ENCODE peak calls at places on chromosomes 7 and 10, in six cellular contexts. C, D, U, A, J and B are unnamed samples.

GRCh38 chr10:8462565-8462964 is 408.1 kb downstream of the GATA3 start:
- DNase-seq in C (no peak), U (no peak), D (no peak), A (no peak), J (no peak), B (no peak)

GRCh38 chr7:124399941-124400340 is 365.7 kb downstream of the GPR37 start:
- DNase-seq in U (no peak), A (no peak), C (no peak), D (no peak), J (no peak), B (no peak)

GRCh38 chr7:80428161-80429054 is 83.5 kb downstream of the GNAT3 start:
- DNase-seq in U (peak), C (peak), J (no peak), A (no peak), D (no peak), B (no peak)

GRCh38 chr10:48697821-48698764 is 13.4 kb downstream of the WDFY4 start:
- DNase-seq in A (no peak), D (no peak), U (no peak), J (no peak), C (no peak), B (no peak)

GRCh38 chr7:14938181-14938580 is 35.6 kb upstream of the DGKB start:
- DNase-seq in J (no peak), A (no peak), D (no peak), U (no peak), C (no peak), B (no peak)

GRCh38 chr10:34314457-34314856 is 500.6 kb downstream of the PARD3 start:
- DNase-seq in C (no peak), J (no peak), A (no peak), D (no peak), U (no peak), B (no peak)

GRCh38 chr7:31263363-31263762 is 77.2 kb downstream of the NEUROD6 start:
- DNase-seq in U (no peak), D (no peak), A (no peak), J (no peak), C (no peak), B (no peak)

GRCh38 chr7:158782638-158783490 is 46.4 kb downstream of the ESYT2 start:
- DNase-seq in U (no peak), A (peak), D (no peak), C (peak), J (no peak), B (no peak)

GRCh38 chr7:42283553-42283952 is 46.5 kb upstream of the GLI3 start:
- DNase-seq in U (no peak), D (no peak), A (no peak), C (no peak), J (no peak), B (no peak)

GRCh38 chr10:117661316-117661715 is 118.8 kb downstream of the EMX2 start:
- DNase-seq in D (no peak), J (no peak), A (no peak), U (no peak), C (no peak), B (no peak)

GRCh38 chr10:52056296-52056695 is 257.8 kb upstream of the DKK1 start:
- DNase-seq in J (no peak), C (no peak), U (no peak), A (no peak), D (no peak), B (no peak)

GRCh38 chr7:88230646-88231045 is 10.8 kb upstream of the SRI start:
- DNase-seq in J (no peak), U (no peak), D (no peak), A (no peak), C (no peak), B (no peak)

GRCh38 chr10:76432274-76433012 is 1001.0 kb downstream of the LRMDA start:
- DNase-seq in D (no peak), C (no peak), U (no peak), A (no peak), J (no peak), B (no peak)

GRCh38 chr7:2853147-2853546 is 9.0 kb upstream of the GNA12 start:
- DNase-seq in D (no peak), J (no peak), C (no peak), A (no peak), U (no peak), B (no peak)

GRCh38 chr7:54837761-54838539 is 78.9 kb upstream of the SEC61G start:
- DNase-seq in J (no peak), A (no peak), U (no peak), C (no peak), D (no peak), B (no peak)

GRCh38 chr7:121084748-121085336 is 96.3 kb downstream of the CPED1 start:
- DNase-seq in D (no peak), J (no peak), C (peak), U (no peak), A (no peak), B (no peak)

GRCh38 chr7:132461043-132461592 is 115.2 kb downstream of the PLXNA4 start:
- DNase-seq in C (no peak), D (no peak), A (no peak), J (no peak), U (no peak), B (no peak)

GRCh38 chr7:151954866-151955820 is 1.1 kb upstream of the GALNTL5 start:
- DNase-seq in J (no peak), U (no peak), A (no peak), C (no peak), D (no peak), B (no peak)

GRCh38 chr10:122392835-122393234 is 18.3 kb downstream of the PLEKHA1 start:
- DNase-seq in D (no peak), A (no peak), C (no peak), U (no peak), J (no peak), B (no peak)

GRCh38 chr10:63027533-63027932 is 105.6 kb upstream of the NRBF2 start:
- DNase-seq in A (no peak), J (no peak), D (no peak), C (no peak), U (no peak), B (no peak)

GRCh38 chr7:40833541-40834234 is 698.9 kb downstream of the SUGCT start:
- DNase-seq in U (no peak), J (no peak), A (no peak), C (no peak), D (no peak), B (no peak)

GRCh38 chr10:10294801-10295515 is 722.7 kb upstream of the CELF2 start:
- DNase-seq in J (no peak), C (no peak), A (no peak), D (no peak), U (no peak), B (no peak)

GRCh38 chr10:123148414-123149161 is 652 bp downstream of the HMX2 start:
- DNase-seq in U (no peak), D (no peak), C (no peak), A (no peak), J (no peak), B (no peak)

GRCh38 chr10:118373786-118374185 is 31.7 kb upstream of the FAM204A start:
- DNase-seq in A (no peak), C (peak), U (no peak), J (no peak), D (no peak), B (no peak)

DNA sequence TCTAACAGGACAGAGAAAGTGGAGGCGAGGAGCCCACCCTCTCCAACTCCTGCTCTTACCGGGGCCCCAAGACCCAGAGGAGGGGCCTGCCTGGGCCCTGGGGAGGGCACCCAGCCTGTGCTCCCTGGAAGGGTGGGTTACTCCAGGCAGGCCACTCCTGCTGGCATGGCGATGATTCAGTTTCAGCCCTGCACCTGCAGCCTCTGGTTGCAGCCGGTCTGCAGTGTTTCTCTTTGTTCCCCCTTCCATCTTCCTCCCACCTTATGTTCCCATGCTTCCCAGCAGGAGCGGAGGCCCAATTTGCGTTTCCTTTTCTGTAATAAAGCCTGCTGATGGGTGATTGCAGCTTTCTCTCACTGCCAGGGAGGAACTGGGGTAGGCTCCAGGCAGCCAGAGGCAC is 53.2 kb upstream of the FAM20C start:
- DNase-seq in D (no peak), J (no peak), U (no peak), A (no peak), C (no peak), B (no peak)
- TF ChIP-seq TAF1 in D (no peak), J (no peak), U (no peak), A (no peak), C (no peak), B (no peak)

GRCh38 chr10:3783721-3784432 is 1.1 kb downstream of the KLF6 start:
- DNase-seq in J (no peak), D (no peak), U (no peak), C (peak), A (peak), B (no peak)
- TF ChIP-seq POLR2A in J (no peak), D (no peak), U (peak), C (no peak), A (no peak), B (no peak)

GRCh38 chr7:99305473-99306260 is 20.0 kb upstream of the ARPC1A start:
- DNase-seq in J (no peak), C (no peak), U (no peak), D (no peak), A (no peak), B (no peak)
- TF ChIP-seq POLR2AphosphoS5 in J (no peak), C (no peak), U (no peak), D (no peak), A (no peak), B (no peak)

GRCh38 chr7:149248777-149249176 is 9.3 kb downstream of the ZNF212 start:
- DNase-seq in A (no peak), U (no peak), C (no peak), D (no peak), J (no peak), B (no peak)

GRCh38 chr7:149245744-149246143 is 6.3 kb downstream of the ZNF212 start:
- DNase-seq in U (no peak), A (no peak), J (no peak), C (no peak), D (no peak), B (no peak)

GRCh38 chr7:149240637-149241036 is 1.2 kb downstream of the ZNF212 start:
- DNase-seq in D (no peak), U (no peak), J (no peak), C (no peak), A (no peak), B (no peak)

GRCh38 chr7:149241695-149242094 is 2.2 kb downstream of the ZNF212 start:
- DNase-seq in J (no peak), U (no peak), C (no peak), A (no peak), D (no peak), B (no peak)

GRCh38 chr7:149245244-149245643 is 5.8 kb downstream of the ZNF212 start:
- DNase-seq in J (no peak), A (no peak), U (no peak), D (no peak), C (no peak), B (no peak)
- TF ChIP-seq TAF1 in J (no peak), A (no peak), U (no peak), D (no peak), C (no peak), B (no peak)

GRCh38 chr10:70404906-70405824 is 1.2 kb downstream of the EIF4EBP2 start:
- DNase-seq in D (no peak), C (peak), U (no peak), J (no peak), A (peak), B (no peak)
- TF ChIP-seq POLR2A in D (no peak), C (peak), U (no peak), J (peak), A (no peak), B (no peak)

GRCh38 chr10:124990671-124991625 is 49.0 kb downstream of the ZRANB1 start:
- DNase-seq in A (no peak), D (no peak), C (no peak), J (no peak), U (no peak), B (no peak)

GRCh38 chr10:124993728-124994451 is 52.0 kb downstream of the ZRANB1 start:
- DNase-seq in A (no peak), D (no peak), C (no peak), U (no peak), J (no peak), B (no peak)

GRCh38 chr10:124993345-124993708 is 51.4 kb downstream of the ZRANB1 start:
- DNase-seq in J (no peak), D (no peak), C (no peak), A (no peak), U (no peak), B (no peak)

GRCh38 chr10:124992462-124993344 is 50.8 kb downstream of the ZRANB1 start:
- DNase-seq in J (no peak), D (no peak), A (no peak), C (peak), U (no peak), B (no peak)

DNA sequence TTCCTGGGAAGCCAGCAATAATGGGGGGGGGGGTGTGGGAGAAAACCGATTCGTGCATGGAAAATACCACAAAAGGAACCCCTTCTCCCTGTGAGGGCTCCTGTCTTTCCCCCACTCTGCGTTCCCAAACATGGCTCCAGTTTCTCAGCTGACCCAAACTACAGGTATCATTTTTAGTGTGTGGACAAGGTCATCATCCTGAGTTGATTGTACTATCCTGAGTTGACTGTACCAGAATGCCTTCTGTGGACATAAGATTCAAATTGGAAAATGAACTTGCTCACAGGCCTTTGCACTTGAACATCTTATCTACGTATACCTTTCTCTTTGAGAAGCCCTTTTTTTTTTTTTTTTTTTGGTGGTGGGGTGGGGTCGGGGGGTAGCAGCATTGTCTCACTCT is 49.9 kb downstream of the ZRANB1 start:
- DNase-seq in C (no peak), U (no peak), D (no peak), A (no peak), J (no peak), B (no peak)
- TF ChIP-seq POLR2AphosphoS5 in C (no peak), U (no peak), D (no peak), A (no peak), J (no peak), B (no peak)

GRCh38 chr10:43385412-43386004 is 14.1 kb downstream of the FXYD4 start:
- DNase-seq in U (no peak), D (no peak), A (no peak), C (no peak), J (no peak), B (no peak)

GRCh38 chr10:43386981-43387677 is 15.7 kb downstream of the FXYD4 start:
- DNase-seq in D (no peak), A (no peak), C (no peak), J (no peak), U (no peak), B (no peak)

GRCh38 chr10:43387678-43388032 is 16.2 kb downstream of the FXYD4 start:
- DNase-seq in D (no peak), A (no peak), U (no peak), C (no peak), J (no peak), B (no peak)

GRCh38 chr10:43384252-43385221 is 13.1 kb downstream of the FXYD4 start:
- DNase-seq in J (no peak), U (no peak), C (no peak), A (no peak), D (no peak), B (no peak)

GRCh38 chr10:43386549-43386948 is 15.1 kb downstream of the FXYD4 start:
- DNase-seq in A (no peak), U (no peak), D (no peak), C (no peak), J (no peak), B (no peak)
- TF ChIP-seq TAF1 in A (no peak), U (no peak), D (no peak), C (no peak), J (no peak), B (no peak)

GRCh38 chr7:105691692-105692564 is 110.6 kb upstream of the EFCAB10 start:
- DNase-seq in A (no peak), C (no peak), D (no peak), U (no peak), J (no peak), B (no peak)
- TF ChIP-seq POLR2A in A (no peak), C (no peak), D (no peak), U (no peak), J (no peak), B (no peak)

GRCh38 chr7:33959676-33960075 is 54.3 kb downstream of the BMPER start:
- DNase-seq in C (no peak), D (no peak), J (no peak), U (no peak), A (no peak), B (no peak)

GRCh38 chr7:33965116-33965827 is 59.9 kb downstream of the BMPER start:
- DNase-seq in C (no peak), J (no peak), U (no peak), D (no peak), A (no peak), B (no peak)

GRCh38 chr7:33961948-33962347 is 56.6 kb downstream of the BMPER start:
- DNase-seq in A (no peak), J (no peak), D (no peak), C (no peak), U (no peak), B (no peak)

GRCh38 chr7:33968591-33968990 is 63.3 kb downstream of the BMPER start:
- DNase-seq in C (no peak), D (no peak), U (no peak), A (no peak), J (no peak), B (no peak)

GRCh38 chr7:33964417-33965115 is 59.2 kb downstream of the BMPER start:
- DNase-seq in C (no peak), J (no peak), A (no peak), U (no peak), D (no peak), B (no peak)
- TF ChIP-seq POLR2AphosphoS5 in C (no peak), J (no peak), A (no peak), U (no peak), D (no peak), B (no peak)

GRCh38 chr7:137935849-137936508 is 65.9 kb downstream of the CREB3L2 start:
- DNase-seq in D (no peak), U (no peak), A (peak), J (peak), C (no peak), B (no peak)

GRCh38 chr7:137932881-137933269 is 69.0 kb downstream of the CREB3L2 start:
- DNase-seq in J (no peak), A (no peak), C (no peak), D (no peak), U (no peak), B (no peak)

GRCh38 chr7:137933270-137934017 is 68.4 kb downstream of the CREB3L2 start:
- DNase-seq in C (no peak), A (peak), U (no peak), D (no peak), J (no peak), B (no peak)

GRCh38 chr7:137934941-137935848 is 66.7 kb downstream of the CREB3L2 start:
- DNase-seq in U (no peak), A (no peak), D (no peak), C (no peak), J (peak), B (no peak)

GRCh38 chr7:137934176-137934826 is 67.6 kb downstream of the CREB3L2 start:
- DNase-seq in C (no peak), U (no peak), J (no peak), D (no peak), A (peak), B (no peak)
- TF ChIP-seq TAF1 in C (no peak), U (no peak), J (no peak), D (no peak), A (no peak), B (no peak)